ENCODE peak calls at places on chromosomes 3 and 15, in five cellular contexts. One of them, this sample, is unnamed.

GRCh38 chr15:78059110-78059839 is 18.2 kb downstream of the TBC1D2B start:
- DNase-seq in K562: no peak
- DNase-seq in PC-3: peak
- DNase-seq in IMR-90: peak
- DNase-seq in pancreas: no peak
- DNase-seq in this sample: peak

GRCh38 chr15:22892333-22892732 is 53.9 kb downstream of the NIPA2 start:
- DNase-seq in pancreas: no peak
- DNase-seq in IMR-90: no peak
- DNase-seq in K562: peak
- DNase-seq in PC-3: no peak
- DNase-seq in this sample: no peak

GRCh38 chr3:40701016-40701588 is 176.3 kb downstream of the ZNF621 start:
- DNase-seq in PC-3: no peak
- DNase-seq in IMR-90: no peak
- DNase-seq in K562: no peak
- DNase-seq in pancreas: no peak
- DNase-seq in this sample: no peak

GRCh38 chr3:195221015-195221853 is 49.7 kb downstream of the XXYLT1 start:
- DNase-seq in IMR-90: peak
- DNase-seq in pancreas: no peak
- DNase-seq in PC-3: no peak
- DNase-seq in K562: no peak
- DNase-seq in this sample: no peak

GRCh38 chr3:196994056-196994455 is 25.4 kb upstream of the PIGZ start:
- DNase-seq in PC-3: no peak
- DNase-seq in K562: no peak
- DNase-seq in pancreas: peak
- DNase-seq in IMR-90: no peak
- DNase-seq in this sample: no peak

GRCh38 chr15:30919877-30920550 is 16.3 kb downstream of the FAN1 start:
- DNase-seq in K562: no peak
- DNase-seq in IMR-90: no peak
- DNase-seq in PC-3: no peak
- DNase-seq in pancreas: no peak
- DNase-seq in this sample: no peak

GRCh38 chr3:38823722-38824121 is 7.7 kb upstream of the SCN10A start:
- DNase-seq in IMR-90: peak
- DNase-seq in pancreas: no peak
- DNase-seq in PC-3: no peak
- DNase-seq in K562: no peak
- DNase-seq in this sample: no peak

GRCh38 chr15:67097893-67098740 is 32.7 kb downstream of the SMAD3 start:
- DNase-seq in pancreas: no peak
- DNase-seq in K562: peak
- DNase-seq in IMR-90: peak
- DNase-seq in PC-3: no peak
- DNase-seq in this sample: peak

GRCh38 chr3:113136071-113136470 is 75.3 kb upstream of the BOC start:
- DNase-seq in IMR-90: peak
- DNase-seq in pancreas: no peak
- DNase-seq in PC-3: peak
- DNase-seq in K562: no peak
- DNase-seq in this sample: peak

GRCh38 chr3:54427501-54427900 is 305.1 kb downstream of the CACNA2D3 start:
- DNase-seq in PC-3: no peak
- DNase-seq in K562: no peak
- DNase-seq in IMR-90: no peak
- DNase-seq in pancreas: no peak
- DNase-seq in this sample: peak

GRCh38 chr3:171640520-171641412 is 169.5 kb downstream of the PLD1 start:
- DNase-seq in IMR-90: peak
- DNase-seq in pancreas: no peak
- DNase-seq in K562: no peak
- DNase-seq in PC-3: peak
- DNase-seq in this sample: peak
- TF ChIP-seq CTCF in IMR-90: peak
- TF ChIP-seq CTCF in pancreas: no peak
- TF ChIP-seq CTCF in K562: no peak
- TF ChIP-seq CTCF in PC-3: peak
- TF ChIP-seq CTCF in this sample: no peak

GRCh38 chr15:85031086-85031943 is 49.7 kb downstream of the PDE8A start:
- DNase-seq in PC-3: no peak
- DNase-seq in pancreas: no peak
- DNase-seq in IMR-90: no peak
- DNase-seq in K562: no peak
- DNase-seq in this sample: no peak
- TF ChIP-seq CTCF in PC-3: no peak
- TF ChIP-seq CTCF in pancreas: no peak
- TF ChIP-seq CTCF in IMR-90: no peak
- TF ChIP-seq CTCF in K562: no peak
- TF ChIP-seq CTCF in this sample: no peak

GRCh38 chr3:191296041-191296541 is 33.1 kb upstream of the CCDC50 start:
- DNase-seq in pancreas: no peak
- DNase-seq in PC-3: no peak
- DNase-seq in IMR-90: no peak
- DNase-seq in K562: no peak
- DNase-seq in this sample: no peak
- TF ChIP-seq CTCF in pancreas: no peak
- TF ChIP-seq CTCF in PC-3: no peak
- TF ChIP-seq CTCF in IMR-90: no peak
- TF ChIP-seq CTCF in K562: no peak
- TF ChIP-seq CTCF in this sample: no peak

GRCh38 chr15:94375997-94376396 is 144.6 kb downstream of the MCTP2 start:
- DNase-seq in pancreas: no peak
- DNase-seq in PC-3: no peak
- DNase-seq in IMR-90: no peak
- DNase-seq in K562: no peak
- DNase-seq in this sample: no peak
- TF ChIP-seq CTCF in pancreas: no peak
- TF ChIP-seq CTCF in PC-3: no peak
- TF ChIP-seq CTCF in IMR-90: no peak
- TF ChIP-seq CTCF in K562: no peak
- TF ChIP-seq CTCF in this sample: no peak

GRCh38 chr3:108126348-108126747 is 35.5 kb upstream of the CD47 start:
- DNase-seq in pancreas: no peak
- DNase-seq in IMR-90: no peak
- DNase-seq in K562: no peak
- DNase-seq in PC-3: no peak
- DNase-seq in this sample: no peak

GRCh38 chr3:108125550-108126071 is 34.8 kb upstream of the CD47 start:
- DNase-seq in pancreas: no peak
- DNase-seq in PC-3: no peak
- DNase-seq in K562: peak
- DNase-seq in IMR-90: no peak
- DNase-seq in this sample: no peak

GRCh38 chr3:108125151-108125540 is 34.3 kb upstream of the CD47 start:
- DNase-seq in PC-3: no peak
- DNase-seq in K562: no peak
- DNase-seq in pancreas: no peak
- DNase-seq in IMR-90: no peak
- DNase-seq in this sample: no peak

GRCh38 chr3:108123326-108123725 is 32.5 kb upstream of the CD47 start:
- DNase-seq in PC-3: no peak
- DNase-seq in IMR-90: no peak
- DNase-seq in pancreas: no peak
- DNase-seq in K562: no peak
- DNase-seq in this sample: no peak

GRCh38 chr3:108124337-108125150 is 33.7 kb upstream of the CD47 start:
- DNase-seq in PC-3: no peak
- DNase-seq in pancreas: no peak
- DNase-seq in IMR-90: no peak
- DNase-seq in K562: peak
- DNase-seq in this sample: no peak
- TF ChIP-seq CTCF in PC-3: no peak
- TF ChIP-seq CTCF in pancreas: no peak
- TF ChIP-seq CTCF in IMR-90: no peak
- TF ChIP-seq CTCF in K562: no peak
- TF ChIP-seq CTCF in this sample: no peak

GRCh38 chr3:127342735-127343134 is 54.9 kb upstream of the PRR20G start:
- DNase-seq in IMR-90: no peak
- DNase-seq in pancreas: no peak
- DNase-seq in K562: no peak
- DNase-seq in PC-3: no peak
- DNase-seq in this sample: no peak
- TF ChIP-seq CTCF in IMR-90: no peak
- TF ChIP-seq CTCF in pancreas: no peak
- TF ChIP-seq CTCF in K562: peak
- TF ChIP-seq CTCF in PC-3: no peak
- TF ChIP-seq CTCF in this sample: no peak

DNA sequence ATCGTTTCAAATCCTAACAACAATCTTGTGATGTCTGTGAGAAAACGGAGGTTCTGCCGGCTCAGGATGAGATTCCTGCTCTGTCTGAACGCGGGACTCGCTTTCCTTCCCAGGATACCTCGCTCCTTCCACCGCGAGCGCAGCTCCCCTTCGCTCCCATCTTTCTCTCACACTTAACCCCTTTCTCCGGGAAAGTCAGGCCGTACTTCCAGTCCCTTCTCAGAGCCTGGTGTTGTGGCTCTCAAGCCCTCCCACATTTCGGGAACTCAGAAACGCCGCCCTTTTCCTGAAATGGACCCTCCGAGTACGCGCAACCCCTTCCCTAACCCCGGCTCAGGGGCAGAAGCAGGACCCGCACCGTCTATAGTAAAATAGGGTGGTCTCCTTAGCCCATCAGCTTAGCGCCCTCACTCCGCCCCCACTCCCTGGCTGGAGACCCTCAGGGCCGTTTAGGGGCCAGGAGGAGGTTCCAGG is 377 bp upstream of the FEM1B start:
- DNase-seq in PC-3: no peak
- DNase-seq in pancreas: no peak
- DNase-seq in IMR-90: peak
- DNase-seq in K562: no peak
- DNase-seq in this sample: peak
- TF ChIP-seq CTCF in PC-3: no peak
- TF ChIP-seq CTCF in pancreas: no peak
- TF ChIP-seq CTCF in IMR-90: no peak
- TF ChIP-seq CTCF in K562: no peak
- TF ChIP-seq CTCF in this sample: no peak

GRCh38 chr3:71724584-71725278 is 471 bp downstream of the EIF4E3 start:
- DNase-seq in pancreas: peak
- DNase-seq in K562: no peak
- DNase-seq in IMR-90: no peak
- DNase-seq in PC-3: peak
- DNase-seq in this sample: peak
- TF ChIP-seq CTCF in pancreas: no peak
- TF ChIP-seq CTCF in K562: no peak
- TF ChIP-seq CTCF in IMR-90: no peak
- TF ChIP-seq CTCF in PC-3: no peak
- TF ChIP-seq CTCF in this sample: no peak

GRCh38 chr15:68582864-68583263 is 4.1 kb downstream of the CORO2B start:
- DNase-seq in IMR-90: no peak
- DNase-seq in PC-3: no peak
- DNase-seq in K562: no peak
- DNase-seq in pancreas: peak
- DNase-seq in this sample: no peak

GRCh38 chr15:68583321-68583720 is 4.5 kb downstream of the CORO2B start:
- DNase-seq in IMR-90: no peak
- DNase-seq in PC-3: no peak
- DNase-seq in K562: no peak
- DNase-seq in pancreas: peak
- DNase-seq in this sample: no peak

GRCh38 chr15:68584704-68585573 is 6.1 kb downstream of the CORO2B start:
- DNase-seq in pancreas: no peak
- DNase-seq in PC-3: no peak
- DNase-seq in IMR-90: no peak
- DNase-seq in K562: no peak
- DNase-seq in this sample: no peak

GRCh38 chr15:68585574-68586273 is 6.9 kb downstream of the CORO2B start:
- DNase-seq in PC-3: no peak
- DNase-seq in pancreas: no peak
- DNase-seq in K562: no peak
- DNase-seq in IMR-90: no peak
- DNase-seq in this sample: no peak

DNA sequence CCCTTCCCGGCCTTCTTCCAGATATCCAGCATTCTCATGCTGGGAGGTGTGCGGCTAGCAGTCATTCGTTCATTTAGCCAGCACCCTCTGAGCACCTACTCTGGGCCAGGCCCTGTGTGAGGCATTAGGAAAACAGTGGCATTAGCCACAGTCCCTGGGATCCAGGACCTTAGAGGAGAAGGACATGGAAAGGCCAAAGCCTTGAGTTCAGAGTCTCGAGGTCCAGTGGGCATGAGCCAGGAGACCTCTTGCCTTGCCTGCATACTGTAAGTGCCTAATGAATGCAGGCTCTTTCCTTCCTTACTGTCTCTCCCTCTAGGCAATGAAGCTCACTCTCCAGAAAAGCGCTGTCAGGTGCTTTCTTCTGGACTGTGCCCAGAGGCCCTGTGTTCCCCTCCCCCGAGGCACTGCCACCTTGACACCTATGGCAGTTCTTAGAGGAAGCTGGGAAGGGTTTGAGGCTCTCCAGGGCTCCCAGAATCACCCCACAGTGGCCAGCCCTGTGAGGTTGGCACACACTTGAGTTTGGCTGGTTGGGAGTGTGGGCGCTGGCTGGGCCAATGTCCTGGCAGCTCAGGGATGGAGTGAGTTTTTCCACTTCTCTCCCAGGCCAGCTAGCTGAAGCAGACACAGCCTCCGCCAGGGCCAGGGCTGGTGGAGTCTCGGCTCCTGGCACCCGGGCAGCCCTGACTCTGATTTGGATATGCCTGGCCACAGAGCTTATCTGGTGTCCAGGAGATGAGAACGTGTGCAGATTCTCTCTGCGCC is 5.3 kb downstream of the CORO2B start:
- DNase-seq in K562: no peak
- DNase-seq in pancreas: no peak
- DNase-seq in PC-3: no peak
- DNase-seq in IMR-90: no peak
- DNase-seq in this sample: no peak
- TF ChIP-seq CTCF in K562: no peak
- TF ChIP-seq CTCF in pancreas: no peak
- TF ChIP-seq CTCF in PC-3: no peak
- TF ChIP-seq CTCF in IMR-90: no peak
- TF ChIP-seq CTCF in this sample: no peak

GRCh38 chr3:121269389-121269788 is 276.4 kb downstream of the POLQ start:
- DNase-seq in K562: no peak
- DNase-seq in IMR-90: no peak
- DNase-seq in pancreas: no peak
- DNase-seq in PC-3: no peak
- DNase-seq in this sample: no peak

DNA sequence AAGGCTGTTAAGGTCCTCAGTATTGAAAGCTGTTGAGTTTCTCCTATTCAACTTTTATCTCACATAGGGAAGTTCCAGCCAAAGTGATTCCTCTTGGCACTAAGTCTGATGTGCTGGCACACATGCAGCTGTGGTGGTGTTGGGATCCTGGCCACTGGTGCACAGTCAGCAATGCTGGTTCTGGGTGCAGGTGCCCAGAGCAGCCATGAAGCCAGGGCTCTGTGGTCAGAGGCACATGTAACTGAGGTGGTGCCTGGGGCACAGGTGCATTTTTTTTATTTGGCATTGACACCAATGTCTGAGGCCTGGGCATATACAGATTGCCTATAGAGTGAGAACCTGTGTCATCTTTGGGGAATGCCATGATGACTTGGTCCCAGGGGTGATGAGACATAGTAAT is 271.4 kb downstream of the POLQ start:
- DNase-seq in IMR-90: no peak
- DNase-seq in K562: no peak
- DNase-seq in PC-3: no peak
- DNase-seq in pancreas: no peak
- DNase-seq in this sample: peak
- TF ChIP-seq CTCF in IMR-90: no peak
- TF ChIP-seq CTCF in K562: no peak
- TF ChIP-seq CTCF in PC-3: no peak
- TF ChIP-seq CTCF in pancreas: no peak
- TF ChIP-seq CTCF in this sample: no peak